ENCODE peak calls at places on chromosomes 6 and 20, in eight cellular contexts. Y is GM20000; X is NCI-H460; D is foreskin fibroblast; C is skeletal muscle cell; H is stimulated activated CD4-positive, alpha-beta T cell treated with anti-CD3 and anti-CD28 coated beads, TNF-alpha, amount 100 ng/mL, for 4 hours; F is AG08395; B is EL. Z is an unnamed sample.

GRCh38 chr20:38863024-38863851 is 57.7 kb downstream of the PPP1R16B start:
- DNase-seq in X (no peak), Y (peak), F (no peak), B (no peak), D (no peak), H (peak), C (no peak), Z (no peak)

GRCh38 chr20:45781391-45781931 is 10.2 kb downstream of the WFDC3 start:
- DNase-seq in C (peak), B (peak), Y (no peak), F (peak), D (peak), X (peak), H (no peak), Z (peak)

GRCh38 chr20:1663917-1664316 is 6.3 kb upstream of the SIRPG start:
- DNase-seq in X (no peak), F (peak), H (no peak), B (peak), C (peak), D (peak), Y (no peak), Z (no peak)

GRCh38 chr6:11194399-11195274 is 37.8 kb downstream of the NEDD9 start:
- DNase-seq in H (no peak), C (peak), X (peak), B (peak), F (no peak), D (no peak), Y (no peak), Z (no peak)

GRCh38 chr20:55513966-55514365 is 491.4 kb downstream of the CBLN4 start:
- DNase-seq in F (no peak), H (no peak), Y (no peak), C (no peak), B (no peak), X (no peak), D (no peak), Z (no peak)

GRCh38 chr6:42988486-42989020 is 4.2 kb downstream of the PPP2R5D start:
- DNase-seq in C (no peak), Y (no peak), B (no peak), D (peak), F (peak), X (no peak), H (no peak), Z (no peak)

GRCh38 chr6:53581161-53581560 is 36.3 kb upstream of the GCLC start:
- DNase-seq in C (peak), Y (no peak), X (no peak), H (no peak), D (no peak), B (peak), F (peak), Z (peak)

GRCh38 chr6:26576929-26577719 is 19.6 kb upstream of the ABT1 start:
- DNase-seq in D (peak), B (peak), Y (no peak), X (peak), F (no peak), C (no peak), H (peak), Z (no peak)

GRCh38 chr20:53757472-53757913 is 163.9 kb upstream of the ZNF217 start:
- DNase-seq in D (no peak), C (no peak), X (no peak), H (no peak), B (no peak), Y (no peak), F (no peak), Z (no peak)

GRCh38 chr6:118986312-118986711 is 51.4 kb upstream of the MCM9 start:
- DNase-seq in F (no peak), X (no peak), H (no peak), C (no peak), Y (no peak), D (no peak), B (no peak), Z (no peak)

GRCh38 chr6:109595998-109596397 is 95.0 kb downstream of the AK9 start:
- DNase-seq in D (peak), Y (no peak), B (peak), H (no peak), X (no peak), F (peak), C (no peak), Z (no peak)

GRCh38 chr6:138129190-138129589 is 22.0 kb upstream of the PERP start:
- DNase-seq in D (no peak), H (no peak), Y (no peak), C (no peak), B (no peak), X (no peak), F (no peak), Z (no peak)

GRCh38 chr6:107646176-107646575 is 156.3 kb downstream of the SOBP start:
- DNase-seq in B (no peak), X (no peak), H (no peak), Y (no peak), F (peak), D (peak), C (no peak), Z (no peak)

GRCh38 chr20:51692806-51693400 is 75.3 kb downstream of the ATP9A start:
- DNase-seq in X (no peak), F (no peak), H (no peak), B (no peak), C (no peak), D (no peak), Y (no peak), Z (no peak)

GRCh38 chr6:110491644-110492317 is 15.4 kb upstream of the SLC22A16 start:
- DNase-seq in F (peak), X (no peak), B (no peak), Y (no peak), C (peak), D (peak), H (no peak), Z (no peak)